ENCODE peak calls at places on chromosomes 5 and 9, in five cellular contexts. V is activated T-cell treated with anti-CD3 and anti-CD28 coated beads, Interleukin-2, amount 50 U/mL, for 4 hours; O is nephron progenitor cell; C is NCI-H1092 treated with DMSO at 0.1 percent for 48 hours; R is naive thymus-derived CD4-positive, alpha-beta T cell. P is an unnamed sample.
A peak's percentile ranks its signal among the peaks of the same experiment; 100 is the strongest.

GRCh38 chr5:168121138-168121494 is 170.3 kb upstream of the WWC1 start:
- DNase-seq in R (no peak), C (no peak), O (no peak), V (no peak), P (no peak)

GRCh38 chr5:59542841-59543825 is 350.4 kb downstream of the PDE4D start:
- DNase-seq in C (peak; percentile 49), R (no peak), O (no peak), V (no peak), P (no peak)

GRCh38 chr5:175002128-175002527 is 277.7 kb downstream of the MSX2 start:
- DNase-seq in C (no peak), R (no peak), V (no peak), O (no peak), P (no peak)

GRCh38 chr9:126813072-126813471 is 8.2 kb downstream of the ZBTB43 start:
- DNase-seq in C (no peak), V (no peak), R (no peak), O (no peak), P (no peak)

GRCh38 chr5:163424836-163425235 is 12.6 kb upstream of the CCNG1 start:
- DNase-seq in O (no peak), R (no peak), C (no peak), V (no peak), P (no peak)

GRCh38 chr9:131735238-131736181 is 4.4 kb downstream of the RAPGEF1 start:
- DNase-seq in O (no peak), C (no peak), V (no peak), R (no peak), P (no peak)

GRCh38 chr9:31140316-31140715 is 1244.1 kb upstream of the ACO1 start:
- DNase-seq in C (peak; percentile 29), R (no peak), V (no peak), O (no peak), P (no peak)

GRCh38 chr5:118675247-118675646 is 313.1 kb downstream of the DTWD2 start:
- DNase-seq in R (no peak), V (no peak), C (no peak), O (no peak), P (no peak)

GRCh38 chr9:69186841-69187611 is 12.9 kb downstream of the TJP2 start:
- DNase-seq in V (no peak), R (no peak), O (no peak), C (no peak), P (no peak)

GRCh38 chr9:98775831-98776441 is 20.4 kb downstream of the ANKS6 start:
- DNase-seq in R (no peak), C (peak; percentile 50), V (peak; percentile 16), O (peak; percentile 69), P (peak; percentile 14)

P was measured in breast epithelium.